ENCODE peak calls at places on chromosomes 13 and 19, in four cellular contexts. P is GM12878, U is HepG2, V is K562. H is an unnamed sample.

GRCh38 chr19:21022996-21023395 is 2.5 kb downstream of the ZNF430 start:
- DNase-seq in P (no peak), U (peak), V (peak), H (no peak)

GRCh38 chr13:27353166-27353583 is 71.2 kb upstream of the GTF3A start:
- DNase-seq in P (peak), U (peak), V (no peak), H (no peak)

GRCh38 chr19:36331353-36332228 is 47.4 kb downstream of the ZFP14 start:
- DNase-seq in P (peak), U (no peak), V (peak), H (peak)

GRCh38 chr13:81639984-81640582 is 1299.2 kb upstream of the SPRY2 start:
- DNase-seq in P (no peak), U (peak), V (peak), H (peak)

GRCh38 chr13:75861786-75862185 is 225.7 kb downstream of the LMO7 start:
- DNase-seq in P (no peak), U (no peak), V (no peak), H (no peak)

GRCh38 chr13:44191504-44192171 is 182.0 kb upstream of the SERP2 start:
- DNase-seq in P (no peak), U (peak), V (peak), H (peak)

GRCh38 chr13:76293346-76293745 is 592.9 kb downstream of the KCTD12 start:
- DNase-seq in P (no peak), U (no peak), V (no peak), H (no peak)

GRCh38 chr13:100130092-100130491 is 41.2 kb downstream of the PCCA start:
- DNase-seq in P (no peak), U (no peak), V (no peak), H (no peak)

GRCh38 chr13:74771964-74772363 is 637.8 kb upstream of the KLF12 start:
- DNase-seq in P (no peak), U (no peak), V (no peak), H (no peak)

GRCh38 chr13:111506131-111506530 is 185.7 kb downstream of the TEX29 start:
- DNase-seq in P (no peak), U (no peak), V (no peak), H (no peak)
- TF ChIP-seq CBFB in P (no peak), U (no peak), V (no peak), H (no peak)

GRCh38 chr19:42271861-42272534 is 2.9 kb downstream of the CIC start:
- DNase-seq in P (no peak), U (no peak), V (no peak), H (no peak)
- TF ChIP-seq SP1 in P (no peak), U (no peak), V (no peak), H (no peak)

GRCh38 chr19:3614858-3615505 is 8.3 kb upstream of the TBXA2R start:
- DNase-seq in P (no peak), U (no peak), V (no peak), H (no peak)

GRCh38 chr19:3613765-3614661 is 7.3 kb upstream of the TBXA2R start:
- DNase-seq in P (no peak), U (no peak), V (no peak), H (no peak)

GRCh38 chr19:3612330-3612729 is 5.7 kb upstream of the TBXA2R start:
- DNase-seq in P (no peak), U (no peak), V (no peak), H (no peak)

GRCh38 chr19:3611841-3612240 is 5.2 kb upstream of the TBXA2R start:
- DNase-seq in P (no peak), U (no peak), V (no peak), H (no peak)

DNA sequence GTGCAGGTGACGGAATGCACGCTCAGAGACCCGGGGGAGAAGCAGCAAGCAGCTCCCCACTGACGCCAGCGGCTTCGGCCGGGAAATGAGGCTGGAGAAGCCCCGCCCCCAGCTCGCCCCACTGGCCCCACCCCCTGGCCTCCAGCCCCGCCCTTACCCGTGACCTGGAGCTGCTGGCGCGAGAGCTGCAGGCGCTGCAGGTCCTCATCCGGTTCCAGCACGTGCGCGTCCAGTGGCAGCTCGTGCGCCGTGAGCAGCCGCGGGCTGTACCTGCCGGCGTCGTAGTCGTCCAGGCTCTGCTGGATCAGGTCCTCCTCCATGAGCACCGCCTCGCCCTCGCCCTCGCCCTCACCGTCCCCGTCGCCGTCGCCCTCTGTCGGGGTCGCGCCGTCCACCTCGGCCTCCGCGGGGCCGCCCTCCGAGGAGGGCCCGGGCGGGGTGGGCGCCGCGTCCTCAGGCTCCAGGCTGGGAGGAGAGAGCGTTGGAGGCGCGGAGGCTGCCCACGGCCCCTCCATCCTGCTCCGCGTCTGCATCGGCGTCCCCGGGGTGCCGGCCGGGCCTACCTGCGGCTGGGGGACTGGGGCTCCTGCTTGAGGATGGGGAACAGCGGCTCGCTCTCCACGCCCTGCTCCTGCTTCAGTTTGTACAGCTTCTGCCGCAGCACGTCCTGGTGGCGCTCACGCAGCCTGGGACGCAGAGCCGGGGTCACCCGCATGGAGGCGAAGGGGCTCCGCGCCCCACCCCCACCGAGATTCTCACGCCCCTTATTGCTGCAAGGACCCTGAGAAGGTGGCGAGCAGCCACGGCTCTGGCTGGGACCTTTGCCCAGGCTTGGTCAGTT is 6.4 kb upstream of the TBXA2R start:
- DNase-seq in P (no peak), U (no peak), V (peak), H (peak)
- TF ChIP-seq CTCF in P (no peak), U (no peak), V (no peak), H (no peak)

GRCh38 chr13:32426981-32427851 is 714 bp downstream of the N4BP2L1 start:
- DNase-seq in P (no peak), U (no peak), V (no peak), H (peak)

GRCh38 chr13:32430018-32430747 is 2.3 kb upstream of the N4BP2L1 start:
- DNase-seq in P (no peak), U (no peak), V (no peak), H (no peak)

GRCh38 chr13:32429406-32429909 is 1.5 kb upstream of the N4BP2L1 start:
- DNase-seq in P (no peak), U (no peak), V (no peak), H (no peak)

GRCh38 chr13:32427852-32428580 is at the start of gene N4BP2L1:
- DNase-seq in P (peak), U (peak), V (no peak), H (peak)

GRCh38 chr13:32428581-32429072 is 697 bp upstream of the N4BP2L1 start:
- DNase-seq in P (no peak), U (no peak), V (no peak), H (no peak)
- TF ChIP-seq CBFB in P (no peak), U (no peak), V (no peak), H (no peak)

DNA sequence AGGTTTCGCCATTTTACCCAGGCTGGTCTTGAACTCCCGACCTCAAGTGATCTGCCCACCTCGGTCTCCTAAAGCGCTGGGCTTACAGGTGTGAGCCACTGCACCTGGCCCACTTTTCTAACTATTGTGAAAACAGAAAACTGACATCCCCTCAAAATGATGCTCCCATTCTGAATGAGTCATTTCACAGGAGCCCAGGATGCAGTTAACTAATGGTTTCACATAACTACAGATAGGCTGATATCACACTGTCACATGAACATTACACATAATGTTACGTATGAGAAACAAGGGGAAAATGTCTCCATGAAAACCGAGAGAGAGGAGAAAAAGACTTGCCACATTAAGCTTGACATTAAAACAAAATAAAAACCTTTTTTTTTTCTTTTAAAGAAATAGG is 37.5 kb downstream of the N4BP2L2 start:
- DNase-seq in P (no peak), U (no peak), V (no peak), H (no peak)
- TF ChIP-seq SP1 in P (no peak), U (no peak), V (no peak), H (no peak)

DNA sequence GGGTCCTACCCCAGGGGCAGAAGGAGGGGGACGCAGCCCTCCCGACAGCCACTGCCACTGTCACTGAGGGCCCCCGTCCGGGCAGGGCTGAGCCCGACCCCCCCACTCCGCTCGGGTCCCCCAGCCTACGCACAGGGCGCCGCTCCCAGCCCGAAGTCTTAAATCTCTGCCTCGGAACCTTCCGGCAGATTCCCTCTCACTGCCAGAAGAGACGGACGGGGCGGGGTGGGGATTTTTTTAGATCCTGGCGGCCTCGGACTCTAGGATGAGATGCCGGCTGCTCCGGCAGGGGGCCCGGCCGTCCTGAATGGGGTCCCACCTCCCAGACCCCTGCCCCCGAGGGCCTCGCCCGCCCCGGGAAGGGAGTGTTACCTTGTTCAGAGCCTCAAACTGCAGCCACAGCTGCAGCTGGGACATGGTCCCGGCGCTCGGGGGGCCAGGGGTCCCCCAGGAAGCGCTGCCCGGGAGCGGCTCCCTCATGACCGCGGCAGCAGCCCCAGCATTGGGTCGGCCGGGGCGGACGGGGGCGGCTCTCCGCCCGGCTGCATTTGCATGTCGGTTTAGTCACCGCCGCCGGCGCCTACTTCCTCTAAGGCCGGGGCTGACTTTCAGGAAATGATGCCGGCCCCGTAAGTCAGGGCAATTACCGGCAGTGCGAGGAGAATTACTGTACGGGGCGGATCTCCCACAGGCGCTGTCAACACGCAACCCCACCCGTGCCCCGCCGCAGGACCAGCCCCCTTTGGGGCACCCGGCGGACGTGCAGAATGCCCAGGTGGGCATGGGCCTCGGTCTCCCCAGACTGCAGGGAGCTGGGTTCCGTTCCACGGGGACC is 28.1 kb downstream of the GPX4 start:
- DNase-seq in P (peak), U (no peak), V (peak), H (peak)
- TF ChIP-seq CTCF in P (no peak), U (no peak), V (no peak), H (no peak)

GRCh38 chr19:15469513-15470297 is 5.4 kb upstream of the RASAL3 start:
- DNase-seq in P (no peak), U (no peak), V (no peak), H (peak)
- TF ChIP-seq CBFB in P (no peak), U (no peak), V (no peak), H (no peak)

GRCh38 chr13:20190481-20191310 is 2.0 kb downstream of the GJB2 start:
- DNase-seq in P (no peak), U (no peak), V (no peak), H (no peak)
- TF ChIP-seq SP1 in P (no peak), U (no peak), V (no peak), H (no peak)

GRCh38 chr13:49679244-49679643 is 12.0 kb downstream of the EBPL start:
- DNase-seq in P (no peak), U (peak), V (no peak), H (no peak)
- TF ChIP-seq CTCF in P (no peak), U (peak), V (no peak), H (no peak)

GRCh38 chr13:106522112-106522511 is 13.3 kb downstream of the EFNB2 start:
- DNase-seq in P (no peak), U (no peak), V (no peak), H (no peak)
- TF ChIP-seq CBFB in P (no peak), U (no peak), V (no peak), H (no peak)